ENCODE peak calls at places on chromosomes 7 and 10, in six cellular contexts. One of them, this sample, is unnamed.

GRCh38 chr10:5446390-5446926 is 34.1 kb downstream of the NET1 start:
- DNase-seq in RWPE1: peak; percentile 95
- DNase-seq in cardiac muscle cell: peak; percentile 93
- DNase-seq in fibroblast of lung: peak; percentile 82
- DNase-seq in neural progenitor cell: peak; percentile 97
- DNase-seq in pancreas: peak; percentile 96
- DNase-seq in this sample: no peak

GRCh38 chr7:123604739-123605138 is 3.1 kb downstream of the ASB15 start:
- DNase-seq in RWPE1: no peak
- DNase-seq in cardiac muscle cell: no peak
- DNase-seq in fibroblast of lung: no peak
- DNase-seq in neural progenitor cell: no peak
- DNase-seq in pancreas: no peak
- DNase-seq in this sample: no peak

GRCh38 chr10:43082087-43082486 is 5.2 kb downstream of the RET start:
- DNase-seq in RWPE1: no peak
- DNase-seq in cardiac muscle cell: no peak
- DNase-seq in fibroblast of lung: no peak
- DNase-seq in neural progenitor cell: no peak
- DNase-seq in pancreas: peak; percentile 75
- DNase-seq in this sample: no peak

GRCh38 chr7:109309790-109310189 is 740.1 kb downstream of the DNAJB9 start:
- DNase-seq in RWPE1: no peak
- DNase-seq in cardiac muscle cell: no peak
- DNase-seq in fibroblast of lung: no peak
- DNase-seq in neural progenitor cell: no peak
- DNase-seq in pancreas: no peak
- DNase-seq in this sample: no peak

GRCh38 chr10:54773506-54773905 is 27.5 kb downstream of the PCDH15 start:
- DNase-seq in RWPE1: no peak
- DNase-seq in cardiac muscle cell: no peak
- DNase-seq in fibroblast of lung: no peak
- DNase-seq in neural progenitor cell: no peak
- DNase-seq in pancreas: no peak
- DNase-seq in this sample: no peak

GRCh38 chr10:86301431-86301830 is 65.2 kb downstream of the GRID1 start:
- DNase-seq in RWPE1: no peak
- DNase-seq in cardiac muscle cell: no peak
- DNase-seq in fibroblast of lung: no peak
- DNase-seq in neural progenitor cell: no peak
- DNase-seq in pancreas: no peak
- DNase-seq in this sample: no peak

GRCh38 chr10:24277277-24277676 is 68.3 kb downstream of the KIAA1217 start:
- DNase-seq in RWPE1: no peak
- DNase-seq in cardiac muscle cell: no peak
- DNase-seq in fibroblast of lung: no peak
- DNase-seq in neural progenitor cell: no peak
- DNase-seq in pancreas: no peak
- DNase-seq in this sample: no peak

GRCh38 chr7:56811081-56811480 is 321.2 kb downstream of the ZNF479 start:
- DNase-seq in RWPE1: no peak
- DNase-seq in cardiac muscle cell: no peak
- DNase-seq in fibroblast of lung: no peak
- DNase-seq in neural progenitor cell: no peak
- DNase-seq in pancreas: no peak
- DNase-seq in this sample: no peak

GRCh38 chr10:126171555-126171954 is 216.7 kb downstream of the ADAM12 start:
- DNase-seq in RWPE1: no peak
- DNase-seq in cardiac muscle cell: peak; percentile 74
- DNase-seq in fibroblast of lung: peak; percentile 95
- DNase-seq in neural progenitor cell: no peak
- DNase-seq in pancreas: no peak
- DNase-seq in this sample: no peak

GRCh38 chr7:123747089-123747488 is 1.7 kb downstream of the WASL start:
- DNase-seq in RWPE1: no peak
- DNase-seq in cardiac muscle cell: no peak
- DNase-seq in fibroblast of lung: no peak
- DNase-seq in neural progenitor cell: no peak
- DNase-seq in pancreas: no peak
- DNase-seq in this sample: no peak

GRCh38 chr10:79144341-79145173 is 75.8 kb downstream of the ZMIZ1 start:
- DNase-seq in RWPE1: no peak
- DNase-seq in cardiac muscle cell: no peak
- DNase-seq in fibroblast of lung: peak; percentile 88
- DNase-seq in neural progenitor cell: no peak
- DNase-seq in pancreas: no peak
- DNase-seq in this sample: no peak

DNA sequence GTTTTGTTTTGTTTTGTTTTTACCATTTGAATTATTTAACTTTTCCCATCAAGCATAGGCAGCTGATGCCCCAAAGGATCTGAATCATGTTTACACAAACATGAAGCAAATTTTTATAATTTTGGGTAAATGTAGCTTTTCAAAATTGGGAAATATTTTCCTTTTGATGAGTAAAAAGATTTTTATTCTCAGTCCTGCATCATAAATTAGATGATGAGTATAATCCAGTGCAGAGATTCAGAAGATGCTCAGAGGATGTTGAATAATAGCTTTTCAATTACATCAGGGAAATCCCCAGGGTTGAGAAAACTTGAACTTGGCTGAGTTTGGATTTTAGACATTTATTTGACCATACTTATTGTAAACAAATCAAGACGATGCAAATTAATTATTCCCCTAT is 121.8 kb downstream of the FAM204A start:
- DNase-seq in RWPE1: no peak
- DNase-seq in cardiac muscle cell: no peak
- DNase-seq in fibroblast of lung: no peak
- DNase-seq in neural progenitor cell: no peak
- DNase-seq in pancreas: no peak
- DNase-seq in this sample: no peak
- H3K27ac ChIP-seq in RWPE1: no peak overlapping the region
- H3K27ac ChIP-seq in cardiac muscle cell: no peak overlapping the region
- H3K27ac ChIP-seq in fibroblast of lung: no peak overlapping the region
- H3K27ac ChIP-seq in neural progenitor cell: no peak overlapping the region
- H3K27ac ChIP-seq in pancreas: no peak overlapping the region
- H3K27ac ChIP-seq in this sample: no peak overlapping the region

GRCh38 chr7:46933596-46933995 is 648.3 kb downstream of the TNS3 start:
- DNase-seq in RWPE1: no peak
- DNase-seq in cardiac muscle cell: peak; percentile 73
- DNase-seq in fibroblast of lung: peak; percentile 49
- DNase-seq in neural progenitor cell: no peak
- DNase-seq in pancreas: no peak
- DNase-seq in this sample: no peak
- H3K27ac ChIP-seq in RWPE1: no peak overlapping the region
- H3K27ac ChIP-seq in cardiac muscle cell: no peak overlapping the region
- H3K27ac ChIP-seq in fibroblast of lung: no peak overlapping the region
- H3K27ac ChIP-seq in neural progenitor cell: no peak overlapping the region
- H3K27ac ChIP-seq in pancreas: no peak overlapping the region
- H3K27ac ChIP-seq in this sample: no peak overlapping the region

DNA sequence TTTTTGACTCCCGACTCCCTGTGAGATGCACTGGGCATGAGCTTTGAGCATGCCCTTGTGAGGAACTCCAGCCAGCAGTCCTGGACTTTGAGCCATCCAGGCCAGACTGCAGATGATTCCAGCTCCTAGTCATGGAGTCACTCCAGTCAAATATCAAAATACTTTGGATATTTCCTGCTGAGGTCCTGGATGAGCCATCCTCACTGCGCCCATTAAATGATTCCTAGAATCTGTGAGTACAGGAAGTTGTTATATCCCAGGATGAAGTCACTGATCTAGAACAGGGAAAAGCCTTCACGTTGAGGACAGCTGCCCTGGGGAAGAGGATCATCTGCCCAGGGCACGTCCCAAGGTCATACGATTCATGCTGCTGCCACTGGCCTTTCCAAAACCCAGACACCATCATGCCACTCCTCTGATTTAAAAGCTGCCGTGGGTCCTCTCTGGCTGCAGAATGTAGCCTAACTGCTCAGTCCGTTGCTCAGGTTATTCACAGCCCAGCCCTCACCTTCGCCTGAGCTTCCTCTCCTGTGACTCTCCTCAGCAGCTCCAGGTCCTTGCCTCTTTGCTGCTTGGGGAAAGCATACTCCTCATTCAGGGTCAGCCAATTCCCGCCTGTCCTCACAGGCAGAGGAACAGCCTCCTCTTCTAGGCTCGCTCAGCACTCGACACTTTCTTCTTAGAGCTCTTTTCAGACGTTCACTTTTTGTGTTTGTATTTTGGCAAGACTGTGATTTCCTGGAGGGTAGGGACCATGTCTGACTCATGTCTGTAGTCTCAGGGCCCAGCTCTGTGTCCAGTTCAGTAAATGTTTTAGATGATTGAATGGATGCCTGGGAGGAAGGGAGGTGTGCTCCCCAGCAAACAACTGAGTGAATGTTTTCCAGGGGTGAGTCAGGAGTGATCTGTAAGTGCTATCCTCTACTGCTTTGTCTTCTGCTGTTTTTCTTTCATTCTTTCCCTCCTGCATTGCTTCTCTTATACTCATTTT is 157.8 kb downstream of the SNX10 start:
- DNase-seq in RWPE1: peak; percentile 52
- DNase-seq in cardiac muscle cell: peak; percentile 37
- DNase-seq in fibroblast of lung: peak; percentile 82
- DNase-seq in neural progenitor cell: no peak
- DNase-seq in pancreas: no peak
- DNase-seq in this sample: no peak
- H3K27ac ChIP-seq in RWPE1: peak overlapping the region; percentile 64
- H3K27ac ChIP-seq in cardiac muscle cell: no peak overlapping the region
- H3K27ac ChIP-seq in fibroblast of lung: no peak overlapping the region
- H3K27ac ChIP-seq in neural progenitor cell: no peak overlapping the region
- H3K27ac ChIP-seq in pancreas: peak overlapping the region; percentile 36
- H3K27ac ChIP-seq in this sample: no peak overlapping the region

GRCh38 chr10:132737390-132738048 is 48.4 kb downstream of the NKX6-2 start:
- DNase-seq in RWPE1: no peak
- DNase-seq in cardiac muscle cell: no peak
- DNase-seq in fibroblast of lung: no peak
- DNase-seq in neural progenitor cell: no peak
- DNase-seq in pancreas: no peak
- DNase-seq in this sample: no peak

GRCh38 chr10:132740542-132741066 is 45.3 kb downstream of the NKX6-2 start:
- DNase-seq in RWPE1: no peak
- DNase-seq in cardiac muscle cell: no peak
- DNase-seq in fibroblast of lung: no peak
- DNase-seq in neural progenitor cell: no peak
- DNase-seq in pancreas: no peak
- DNase-seq in this sample: no peak

GRCh38 chr10:132739225-132739613 is 46.7 kb downstream of the NKX6-2 start:
- DNase-seq in RWPE1: no peak
- DNase-seq in cardiac muscle cell: no peak
- DNase-seq in fibroblast of lung: no peak
- DNase-seq in neural progenitor cell: no peak
- DNase-seq in pancreas: no peak
- DNase-seq in this sample: peak; percentile 54

GRCh38 chr10:132735923-132736391 is 50.0 kb downstream of the NKX6-2 start:
- DNase-seq in RWPE1: no peak
- DNase-seq in cardiac muscle cell: no peak
- DNase-seq in fibroblast of lung: no peak
- DNase-seq in neural progenitor cell: no peak
- DNase-seq in pancreas: no peak
- DNase-seq in this sample: peak; percentile 87

DNA sequence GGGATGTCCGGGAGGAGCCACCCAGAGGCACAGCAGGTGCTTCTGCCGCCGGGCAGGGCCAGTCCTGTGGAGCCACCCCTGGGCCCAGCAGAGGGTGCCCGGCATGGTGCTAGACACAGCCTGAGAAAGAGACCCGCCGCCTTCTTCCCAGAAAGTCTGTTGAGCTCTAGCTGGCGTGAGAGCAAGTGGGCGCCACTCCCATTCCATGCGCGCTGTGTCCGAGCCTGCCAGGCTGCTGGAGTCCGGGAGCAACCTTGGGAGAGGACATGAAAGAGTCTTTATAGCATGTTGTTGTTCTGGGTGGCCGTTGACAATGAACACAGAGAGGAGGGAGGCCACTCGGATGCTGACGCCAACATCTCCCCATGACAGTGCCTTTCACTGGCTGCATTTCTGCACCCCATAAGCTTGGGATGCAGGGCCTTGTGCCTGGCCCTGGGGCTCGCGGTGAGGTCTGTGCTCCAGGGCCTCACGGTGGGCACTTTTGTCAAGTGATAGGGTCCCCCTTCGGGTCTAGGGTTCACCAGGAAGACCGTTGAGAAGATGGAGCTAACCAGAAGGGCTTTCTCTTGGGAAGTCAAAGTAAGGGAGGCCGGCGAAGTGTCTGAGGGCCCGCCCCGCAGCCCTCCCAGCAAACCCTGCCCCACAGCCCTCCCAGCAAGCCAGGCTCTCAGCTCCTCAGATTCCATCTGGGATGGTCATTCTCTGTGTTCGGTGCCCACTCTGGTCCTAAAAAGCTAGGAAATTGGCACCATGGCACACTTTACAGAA is 47.3 kb downstream of the NKX6-2 start:
- DNase-seq in RWPE1: no peak
- DNase-seq in cardiac muscle cell: no peak
- DNase-seq in fibroblast of lung: no peak
- DNase-seq in neural progenitor cell: no peak
- DNase-seq in pancreas: no peak
- DNase-seq in this sample: no peak
- H3K27ac ChIP-seq in RWPE1: no peak overlapping the region
- H3K27ac ChIP-seq in cardiac muscle cell: no peak overlapping the region
- H3K27ac ChIP-seq in fibroblast of lung: no peak overlapping the region
- H3K27ac ChIP-seq in neural progenitor cell: no peak overlapping the region
- H3K27ac ChIP-seq in pancreas: no peak overlapping the region
- H3K27ac ChIP-seq in this sample: peak overlapping the region; percentile 99

GRCh38 chr10:58330397-58330796 is 4.4 kb upstream of the UBE2D1 start:
- DNase-seq in RWPE1: no peak
- DNase-seq in cardiac muscle cell: no peak
- DNase-seq in fibroblast of lung: no peak
- DNase-seq in neural progenitor cell: no peak
- DNase-seq in pancreas: no peak
- DNase-seq in this sample: no peak

GRCh38 chr10:58334817-58335305 is at the start of gene UBE2D1:
- DNase-seq in RWPE1: peak; percentile 80
- DNase-seq in cardiac muscle cell: peak; percentile 83
- DNase-seq in fibroblast of lung: peak; percentile 73
- DNase-seq in neural progenitor cell: peak; percentile 84
- DNase-seq in pancreas: peak; percentile 91
- DNase-seq in this sample: peak; percentile 89

GRCh38 chr10:58341422-58341821 is 6.6 kb downstream of the UBE2D1 start:
- DNase-seq in RWPE1: no peak
- DNase-seq in cardiac muscle cell: no peak
- DNase-seq in fibroblast of lung: no peak
- DNase-seq in neural progenitor cell: no peak
- DNase-seq in pancreas: no peak
- DNase-seq in this sample: no peak

GRCh38 chr10:58336242-58336641 is 1.4 kb downstream of the UBE2D1 start:
- DNase-seq in RWPE1: no peak
- DNase-seq in cardiac muscle cell: no peak
- DNase-seq in fibroblast of lung: no peak
- DNase-seq in neural progenitor cell: no peak
- DNase-seq in pancreas: no peak
- DNase-seq in this sample: no peak

GRCh38 chr10:58335306-58336005 is 650 bp downstream of the UBE2D1 start:
- DNase-seq in RWPE1: peak; percentile 62
- DNase-seq in cardiac muscle cell: peak; percentile 28
- DNase-seq in fibroblast of lung: peak; percentile 42
- DNase-seq in neural progenitor cell: peak; percentile 33
- DNase-seq in pancreas: peak; percentile 26
- DNase-seq in this sample: no peak
- H3K27ac ChIP-seq in RWPE1: peak overlapping the region; percentile 66
- H3K27ac ChIP-seq in cardiac muscle cell: peak overlapping the region; percentile 57
- H3K27ac ChIP-seq in fibroblast of lung: peak overlapping the region; percentile 57
- H3K27ac ChIP-seq in neural progenitor cell: no peak overlapping the region
- H3K27ac ChIP-seq in pancreas: peak overlapping the region; percentile 59
- H3K27ac ChIP-seq in this sample: no peak overlapping the region

This sample was measured in caudate nucleus.